ENCODE peak calls at places on chromosome 11, in seven cellular contexts. One of them, this sample, is unnamed.

GRCh38 chr11:78688460-78688859 is 113.8 kb upstream of the NARS2 start:
- DNase-seq in AG04449: no peak
- DNase-seq in neural crest cell: no peak
- DNase-seq in AG10803: no peak
- DNase-seq in tibial nerve: no peak
- DNase-seq in ovary: no peak
- DNase-seq in cardiac fibroblast: no peak
- DNase-seq in this sample: no peak

GRCh38 chr11:69471329-69472052 is 10.0 kb upstream of the LINC01488 start:
- DNase-seq in neural crest cell: peak
- DNase-seq in tibial nerve: no peak
- DNase-seq in AG10803: peak
- DNase-seq in cardiac fibroblast: peak
- DNase-seq in ovary: no peak
- DNase-seq in AG04449: no peak
- DNase-seq in this sample: no peak

GRCh38 chr11:68643576-68643975 is 40.8 kb upstream of the GAL start:
- DNase-seq in tibial nerve: peak
- DNase-seq in AG04449: no peak
- DNase-seq in neural crest cell: no peak
- DNase-seq in AG10803: no peak
- DNase-seq in ovary: no peak
- DNase-seq in cardiac fibroblast: peak
- DNase-seq in this sample: no peak

GRCh38 chr11:6615882-6616585 is 3.2 kb downstream of the TPP1 start:
- DNase-seq in AG04449: no peak
- DNase-seq in cardiac fibroblast: peak
- DNase-seq in ovary: no peak
- DNase-seq in tibial nerve: no peak
- DNase-seq in AG10803: no peak
- DNase-seq in neural crest cell: no peak
- DNase-seq in this sample: no peak

GRCh38 chr11:64139045-64139444 is 26.9 kb downstream of the MACROD1 start:
- DNase-seq in AG10803: no peak
- DNase-seq in cardiac fibroblast: no peak
- DNase-seq in tibial nerve: no peak
- DNase-seq in AG04449: no peak
- DNase-seq in ovary: no peak
- DNase-seq in neural crest cell: no peak
- DNase-seq in this sample: no peak

GRCh38 chr11:64305691-64306562 is 603 bp downstream of the ESRRA start:
- DNase-seq in neural crest cell: peak
- DNase-seq in cardiac fibroblast: peak
- DNase-seq in ovary: peak
- DNase-seq in tibial nerve: peak
- DNase-seq in AG04449: no peak
- DNase-seq in AG10803: peak
- DNase-seq in this sample: peak

GRCh38 chr11:14927146-14927545 is 35.1 kb upstream of the CYP2R1 start:
- DNase-seq in AG10803: peak
- DNase-seq in ovary: no peak
- DNase-seq in neural crest cell: no peak
- DNase-seq in tibial nerve: no peak
- DNase-seq in AG04449: no peak
- DNase-seq in cardiac fibroblast: peak
- DNase-seq in this sample: no peak

GRCh38 chr11:130826572-130826971 is 89.7 kb downstream of the SNX19 start:
- DNase-seq in neural crest cell: no peak
- DNase-seq in cardiac fibroblast: no peak
- DNase-seq in AG10803: no peak
- DNase-seq in AG04449: no peak
- DNase-seq in tibial nerve: no peak
- DNase-seq in ovary: no peak
- DNase-seq in this sample: no peak

GRCh38 chr11:46339816-46340215 is 7.4 kb upstream of the DGKZ start:
- DNase-seq in AG10803: no peak
- DNase-seq in cardiac fibroblast: no peak
- DNase-seq in neural crest cell: no peak
- DNase-seq in tibial nerve: no peak
- DNase-seq in ovary: no peak
- DNase-seq in AG04449: no peak
- DNase-seq in this sample: no peak

GRCh38 chr11:1942541-1943260 is 4.4 kb upstream of the MRPL23 start:
- DNase-seq in AG04449: no peak
- DNase-seq in tibial nerve: no peak
- DNase-seq in cardiac fibroblast: no peak
- DNase-seq in neural crest cell: peak
- DNase-seq in ovary: peak
- DNase-seq in AG10803: no peak
- DNase-seq in this sample: peak

GRCh38 chr11:61912991-61913698 is 4.2 kb downstream of the RAB3IL1 start:
- DNase-seq in cardiac fibroblast: no peak
- DNase-seq in AG10803: no peak
- DNase-seq in ovary: peak
- DNase-seq in tibial nerve: no peak
- DNase-seq in AG04449: no peak
- DNase-seq in neural crest cell: no peak
- DNase-seq in this sample: peak

GRCh38 chr11:44456544-44457270 is 108.8 kb upstream of the CD82 start:
- DNase-seq in neural crest cell: no peak
- DNase-seq in tibial nerve: no peak
- DNase-seq in AG10803: no peak
- DNase-seq in AG04449: no peak
- DNase-seq in ovary: no peak
- DNase-seq in cardiac fibroblast: no peak
- DNase-seq in this sample: peak

GRCh38 chr11:122394326-122394725 is 261.2 kb upstream of the UBASH3B start:
- DNase-seq in AG10803: no peak
- DNase-seq in neural crest cell: no peak
- DNase-seq in tibial nerve: no peak
- DNase-seq in ovary: no peak
- DNase-seq in cardiac fibroblast: no peak
- DNase-seq in AG04449: no peak
- DNase-seq in this sample: no peak

GRCh38 chr11:96254087-96254486 is 88.9 kb downstream of the MAML2 start:
- DNase-seq in AG04449: no peak
- DNase-seq in tibial nerve: no peak
- DNase-seq in neural crest cell: no peak
- DNase-seq in cardiac fibroblast: peak
- DNase-seq in ovary: no peak
- DNase-seq in AG10803: peak
- DNase-seq in this sample: peak

GRCh38 chr11:36467913-36468312 is 42.2 kb downstream of the TRAF6 start:
- DNase-seq in AG10803: no peak
- DNase-seq in ovary: no peak
- DNase-seq in neural crest cell: no peak
- DNase-seq in cardiac fibroblast: no peak
- DNase-seq in tibial nerve: no peak
- DNase-seq in AG04449: no peak
- DNase-seq in this sample: no peak

GRCh38 chr11:33919645-33920044 is 27.8 kb upstream of the LMO2 start:
- DNase-seq in AG04449: no peak
- DNase-seq in cardiac fibroblast: no peak
- DNase-seq in ovary: no peak
- DNase-seq in neural crest cell: no peak
- DNase-seq in AG10803: no peak
- DNase-seq in tibial nerve: no peak
- DNase-seq in this sample: no peak

GRCh38 chr11:35740061-35740824 is 77.7 kb downstream of the TRIM44 start:
- DNase-seq in cardiac fibroblast: no peak
- DNase-seq in ovary: no peak
- DNase-seq in tibial nerve: no peak
- DNase-seq in neural crest cell: no peak
- DNase-seq in AG04449: no peak
- DNase-seq in AG10803: no peak
- DNase-seq in this sample: no peak

GRCh38 chr11:27861706-27862430 is 161.6 kb upstream of the BDNF start:
- DNase-seq in cardiac fibroblast: peak
- DNase-seq in AG04449: peak
- DNase-seq in AG10803: peak
- DNase-seq in tibial nerve: no peak
- DNase-seq in ovary: no peak
- DNase-seq in neural crest cell: no peak
- DNase-seq in this sample: no peak

GRCh38 chr11:62604460-62605130 is 2.9 kb upstream of the MTA2 start:
- DNase-seq in neural crest cell: no peak
- DNase-seq in AG10803: no peak
- DNase-seq in cardiac fibroblast: no peak
- DNase-seq in AG04449: no peak
- DNase-seq in tibial nerve: no peak
- DNase-seq in ovary: peak
- DNase-seq in this sample: no peak

GRCh38 chr11:281486-282161 is 3.4 kb downstream of the NLRP6 start:
- DNase-seq in ovary: no peak
- DNase-seq in cardiac fibroblast: no peak
- DNase-seq in tibial nerve: no peak
- DNase-seq in AG04449: no peak
- DNase-seq in neural crest cell: no peak
- DNase-seq in AG10803: no peak
- DNase-seq in this sample: no peak

GRCh38 chr11:48087974-48088681 is 107.8 kb downstream of the PTPRJ start:
- DNase-seq in neural crest cell: no peak
- DNase-seq in tibial nerve: no peak
- DNase-seq in AG10803: no peak
- DNase-seq in ovary: no peak
- DNase-seq in cardiac fibroblast: no peak
- DNase-seq in AG04449: no peak
- DNase-seq in this sample: no peak

DNA sequence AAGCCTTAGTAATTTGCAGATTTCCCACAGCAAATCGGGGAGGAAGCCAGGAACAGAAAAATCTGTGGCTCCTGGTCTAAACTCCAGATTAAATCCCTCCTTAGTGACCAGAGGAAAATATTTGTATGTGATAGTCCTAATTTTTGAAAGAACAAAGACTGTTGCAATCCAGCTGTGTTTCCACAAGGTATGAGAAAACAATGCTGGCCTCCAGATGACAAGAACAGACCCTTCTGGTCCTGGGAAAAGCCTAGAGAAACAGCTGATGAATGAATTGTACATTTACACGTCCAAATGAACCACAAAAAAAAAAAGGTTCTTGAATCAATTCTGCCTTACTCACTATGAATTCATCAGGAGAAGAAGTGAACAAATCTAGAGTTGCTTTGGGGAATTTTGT is 63.7 kb downstream of the ETS1 start:
- DNase-seq in cardiac fibroblast: peak
- DNase-seq in tibial nerve: no peak
- DNase-seq in AG04449: no peak
- DNase-seq in neural crest cell: no peak
- DNase-seq in AG10803: peak
- DNase-seq in ovary: no peak
- DNase-seq in this sample: no peak
- TF ChIP-seq CTCF in cardiac fibroblast: no peak
- TF ChIP-seq CTCF in tibial nerve: no peak
- TF ChIP-seq CTCF in AG04449: no peak
- TF ChIP-seq CTCF in neural crest cell: no peak
- TF ChIP-seq CTCF in AG10803: no peak
- TF ChIP-seq CTCF in ovary: no peak
- TF ChIP-seq CTCF in this sample: no peak

GRCh38 chr11:106133529-106133928 is 56.1 kb downstream of the AASDHPPT start:
- DNase-seq in neural crest cell: no peak
- DNase-seq in AG10803: no peak
- DNase-seq in AG04449: no peak
- DNase-seq in cardiac fibroblast: peak
- DNase-seq in tibial nerve: no peak
- DNase-seq in ovary: no peak
- DNase-seq in this sample: no peak
- TF ChIP-seq CTCF in neural crest cell: peak
- TF ChIP-seq CTCF in AG10803: peak
- TF ChIP-seq CTCF in AG04449: no peak
- TF ChIP-seq CTCF in cardiac fibroblast: peak
- TF ChIP-seq CTCF in tibial nerve: no peak
- TF ChIP-seq CTCF in ovary: no peak
- TF ChIP-seq CTCF in this sample: no peak

GRCh38 chr11:17412488-17413180 is 24.2 kb upstream of the KCNJ11 start:
- DNase-seq in AG04449: no peak
- DNase-seq in cardiac fibroblast: no peak
- DNase-seq in neural crest cell: no peak
- DNase-seq in AG10803: no peak
- DNase-seq in tibial nerve: no peak
- DNase-seq in ovary: no peak
- DNase-seq in this sample: no peak

GRCh38 chr11:17413414-17414316 is 25.2 kb upstream of the KCNJ11 start:
- DNase-seq in AG04449: no peak
- DNase-seq in cardiac fibroblast: no peak
- DNase-seq in tibial nerve: no peak
- DNase-seq in ovary: no peak
- DNase-seq in neural crest cell: no peak
- DNase-seq in AG10803: no peak
- DNase-seq in this sample: no peak

GRCh38 chr11:17408641-17409040 is 20.2 kb upstream of the KCNJ11 start:
- DNase-seq in ovary: no peak
- DNase-seq in cardiac fibroblast: no peak
- DNase-seq in neural crest cell: no peak
- DNase-seq in AG04449: no peak
- DNase-seq in AG10803: no peak
- DNase-seq in tibial nerve: no peak
- DNase-seq in this sample: no peak

GRCh38 chr11:17410606-17411379 is 22.3 kb upstream of the KCNJ11 start:
- DNase-seq in AG10803: no peak
- DNase-seq in AG04449: no peak
- DNase-seq in ovary: no peak
- DNase-seq in tibial nerve: no peak
- DNase-seq in cardiac fibroblast: no peak
- DNase-seq in neural crest cell: no peak
- DNase-seq in this sample: no peak

GRCh38 chr11:17411418-17411817 is 23.0 kb upstream of the KCNJ11 start:
- DNase-seq in neural crest cell: no peak
- DNase-seq in tibial nerve: no peak
- DNase-seq in AG10803: no peak
- DNase-seq in cardiac fibroblast: no peak
- DNase-seq in ovary: no peak
- DNase-seq in AG04449: no peak
- DNase-seq in this sample: no peak
- TF ChIP-seq CTCF in neural crest cell: no peak
- TF ChIP-seq CTCF in tibial nerve: no peak
- TF ChIP-seq CTCF in AG10803: no peak
- TF ChIP-seq CTCF in cardiac fibroblast: no peak
- TF ChIP-seq CTCF in ovary: no peak
- TF ChIP-seq CTCF in AG04449: no peak
- TF ChIP-seq CTCF in this sample: no peak

GRCh38 chr11:120663142-120663541 is 151.6 kb downstream of the GRIK4 start:
- DNase-seq in tibial nerve: no peak
- DNase-seq in AG04449: no peak
- DNase-seq in ovary: no peak
- DNase-seq in cardiac fibroblast: no peak
- DNase-seq in AG10803: no peak
- DNase-seq in neural crest cell: no peak
- DNase-seq in this sample: no peak

GRCh38 chr11:120667934-120668333 is 156.4 kb downstream of the GRIK4 start:
- DNase-seq in AG04449: no peak
- DNase-seq in ovary: no peak
- DNase-seq in cardiac fibroblast: no peak
- DNase-seq in tibial nerve: no peak
- DNase-seq in neural crest cell: no peak
- DNase-seq in AG10803: no peak
- DNase-seq in this sample: no peak

GRCh38 chr11:120662071-120662611 is 150.6 kb downstream of the GRIK4 start:
- DNase-seq in AG10803: no peak
- DNase-seq in ovary: no peak
- DNase-seq in cardiac fibroblast: no peak
- DNase-seq in AG04449: no peak
- DNase-seq in neural crest cell: no peak
- DNase-seq in tibial nerve: no peak
- DNase-seq in this sample: no peak

GRCh38 chr11:120667281-120667680 is 155.7 kb downstream of the GRIK4 start:
- DNase-seq in ovary: peak
- DNase-seq in neural crest cell: no peak
- DNase-seq in tibial nerve: no peak
- DNase-seq in cardiac fibroblast: no peak
- DNase-seq in AG10803: peak
- DNase-seq in AG04449: no peak
- DNase-seq in this sample: no peak

GRCh38 chr11:120666121-120666639 is 154.6 kb downstream of the GRIK4 start:
- DNase-seq in ovary: no peak
- DNase-seq in cardiac fibroblast: no peak
- DNase-seq in neural crest cell: no peak
- DNase-seq in AG04449: no peak
- DNase-seq in tibial nerve: no peak
- DNase-seq in AG10803: no peak
- DNase-seq in this sample: no peak
- TF ChIP-seq CTCF in ovary: no peak
- TF ChIP-seq CTCF in cardiac fibroblast: no peak
- TF ChIP-seq CTCF in neural crest cell: no peak
- TF ChIP-seq CTCF in AG04449: no peak
- TF ChIP-seq CTCF in tibial nerve: no peak
- TF ChIP-seq CTCF in AG10803: no peak
- TF ChIP-seq CTCF in this sample: no peak

This sample was measured in endothelial cell.